ENCODE peak calls at places on chromosomes 5 and 9, in ten cellular contexts. One of them, this sample, is unnamed.

GRCh38 chr5:102834438-102834964 is 79.4 kb downstream of the PAM start:
- DNase-seq in hippocampal formation: no peak
- DNase-seq in H4: no peak
- DNase-seq in AG09319: no peak
- DNase-seq in pancreas: no peak
- DNase-seq in AG10803: no peak
- DNase-seq in Caco-2: no peak
- DNase-seq in HS-5: no peak
- DNase-seq in iPS-NIHi11: no peak
- DNase-seq in activated T-cell treated with anti-CD3 and anti-CD28 coated beads, Interleukin-2, amount 50 U/mL, for 48 hours: no peak
- DNase-seq in this sample: no peak

GRCh38 chr9:114446672-114447450 is 58.4 kb downstream of the WHRN start:
- DNase-seq in hippocampal formation: no peak
- DNase-seq in H4: no peak
- DNase-seq in AG09319: no peak
- DNase-seq in pancreas: no peak
- DNase-seq in AG10803: no peak
- DNase-seq in Caco-2: no peak
- DNase-seq in HS-5: no peak
- DNase-seq in iPS-NIHi11: no peak
- DNase-seq in activated T-cell treated with anti-CD3 and anti-CD28 coated beads, Interleukin-2, amount 50 U/mL, for 48 hours: no peak
- DNase-seq in this sample: no peak

GRCh38 chr5:63262191-63262981 is 683.8 kb downstream of the LRRC70 start:
- DNase-seq in hippocampal formation: no peak
- DNase-seq in H4: no peak
- DNase-seq in AG09319: peak; percentile 40
- DNase-seq in pancreas: no peak
- DNase-seq in AG10803: peak; percentile 67
- DNase-seq in Caco-2: no peak
- DNase-seq in HS-5: peak; percentile 37
- DNase-seq in iPS-NIHi11: no peak
- DNase-seq in activated T-cell treated with anti-CD3 and anti-CD28 coated beads, Interleukin-2, amount 50 U/mL, for 48 hours: no peak
- DNase-seq in this sample: no peak

GRCh38 chr5:142301487-142302035 is 23.3 kb downstream of the SPRY4 start:
- DNase-seq in hippocampal formation: no peak
- DNase-seq in H4: no peak
- DNase-seq in AG09319: no peak
- DNase-seq in pancreas: no peak
- DNase-seq in AG10803: no peak
- DNase-seq in Caco-2: no peak
- DNase-seq in HS-5: no peak
- DNase-seq in iPS-NIHi11: no peak
- DNase-seq in activated T-cell treated with anti-CD3 and anti-CD28 coated beads, Interleukin-2, amount 50 U/mL, for 48 hours: no peak
- DNase-seq in this sample: no peak

GRCh38 chr5:68320094-68320986 is 104.8 kb downstream of the PIK3R1 start:
- DNase-seq in hippocampal formation: no peak
- DNase-seq in H4: no peak
- DNase-seq in AG09319: no peak
- DNase-seq in pancreas: no peak
- DNase-seq in AG10803: no peak
- DNase-seq in Caco-2: peak; percentile 62
- DNase-seq in HS-5: no peak
- DNase-seq in iPS-NIHi11: no peak
- DNase-seq in activated T-cell treated with anti-CD3 and anti-CD28 coated beads, Interleukin-2, amount 50 U/mL, for 48 hours: no peak
- DNase-seq in this sample: no peak

GRCh38 chr9:130022566-130023146 is 20.3 kb downstream of the FNBP1 start:
- DNase-seq in hippocampal formation: no peak
- DNase-seq in H4: no peak
- DNase-seq in AG09319: no peak
- DNase-seq in pancreas: no peak
- DNase-seq in AG10803: no peak
- DNase-seq in Caco-2: no peak
- DNase-seq in HS-5: no peak
- DNase-seq in iPS-NIHi11: no peak
- DNase-seq in activated T-cell treated with anti-CD3 and anti-CD28 coated beads, Interleukin-2, amount 50 U/mL, for 48 hours: no peak
- DNase-seq in this sample: no peak

GRCh38 chr9:105444130-105444529 is 3.7 kb upstream of the FSD1L start:
- DNase-seq in hippocampal formation: no peak
- DNase-seq in H4: no peak
- DNase-seq in AG09319: no peak
- DNase-seq in pancreas: no peak
- DNase-seq in AG10803: peak; percentile 53
- DNase-seq in Caco-2: no peak
- DNase-seq in HS-5: peak; percentile 54
- DNase-seq in iPS-NIHi11: no peak
- DNase-seq in activated T-cell treated with anti-CD3 and anti-CD28 coated beads, Interleukin-2, amount 50 U/mL, for 48 hours: no peak
- DNase-seq in this sample: no peak

GRCh38 chr5:109121225-109121624 is 288.5 kb downstream of the PJA2 start:
- DNase-seq in hippocampal formation: no peak
- DNase-seq in H4: no peak
- DNase-seq in AG09319: no peak
- DNase-seq in pancreas: no peak
- DNase-seq in AG10803: no peak
- DNase-seq in Caco-2: no peak
- DNase-seq in HS-5: no peak
- DNase-seq in iPS-NIHi11: no peak
- DNase-seq in activated T-cell treated with anti-CD3 and anti-CD28 coated beads, Interleukin-2, amount 50 U/mL, for 48 hours: no peak
- DNase-seq in this sample: no peak

GRCh38 chr5:140116716-140117115 is 2.8 kb downstream of the PURA start:
- DNase-seq in hippocampal formation: no peak
- DNase-seq in H4: no peak
- DNase-seq in AG09319: no peak
- DNase-seq in pancreas: no peak
- DNase-seq in AG10803: no peak
- DNase-seq in Caco-2: no peak
- DNase-seq in HS-5: no peak
- DNase-seq in iPS-NIHi11: no peak
- DNase-seq in activated T-cell treated with anti-CD3 and anti-CD28 coated beads, Interleukin-2, amount 50 U/mL, for 48 hours: no peak
- DNase-seq in this sample: no peak

GRCh38 chr5:36692791-36693763 is 86.7 kb downstream of the SLC1A3 start:
- DNase-seq in hippocampal formation: peak; percentile 81
- DNase-seq in H4: peak; percentile 69
- DNase-seq in AG09319: peak; percentile 35
- DNase-seq in pancreas: peak; percentile 72
- DNase-seq in AG10803: peak; percentile 74
- DNase-seq in Caco-2: peak; percentile 49
- DNase-seq in HS-5: peak; percentile 40
- DNase-seq in iPS-NIHi11: peak; percentile 82
- DNase-seq in activated T-cell treated with anti-CD3 and anti-CD28 coated beads, Interleukin-2, amount 50 U/mL, for 48 hours: peak; percentile 74
- DNase-seq in this sample: peak; percentile 91

GRCh38 chr9:98040212-98040611 is 16.3 kb upstream of the NANS start:
- DNase-seq in hippocampal formation: no peak
- DNase-seq in H4: no peak
- DNase-seq in AG09319: no peak
- DNase-seq in pancreas: no peak
- DNase-seq in AG10803: no peak
- DNase-seq in Caco-2: no peak
- DNase-seq in HS-5: no peak
- DNase-seq in iPS-NIHi11: no peak
- DNase-seq in activated T-cell treated with anti-CD3 and anti-CD28 coated beads, Interleukin-2, amount 50 U/mL, for 48 hours: no peak
- DNase-seq in this sample: no peak

GRCh38 chr9:108142504-108143201 is 653.1 kb upstream of the KLF4 start:
- DNase-seq in hippocampal formation: peak; percentile 88
- DNase-seq in H4: no peak
- DNase-seq in AG09319: peak; percentile 81
- DNase-seq in pancreas: peak; percentile 23
- DNase-seq in AG10803: peak; percentile 98
- DNase-seq in Caco-2: no peak
- DNase-seq in HS-5: no peak
- DNase-seq in iPS-NIHi11: peak; percentile 22
- DNase-seq in activated T-cell treated with anti-CD3 and anti-CD28 coated beads, Interleukin-2, amount 50 U/mL, for 48 hours: no peak
- DNase-seq in this sample: peak; percentile 91

GRCh38 chr9:127796225-127796813 is 6.4 kb upstream of the FPGS start:
- DNase-seq in hippocampal formation: no peak
- DNase-seq in H4: peak; percentile 44
- DNase-seq in AG09319: no peak
- DNase-seq in pancreas: peak; percentile 81
- DNase-seq in AG10803: peak; percentile 54
- DNase-seq in Caco-2: no peak
- DNase-seq in HS-5: no peak
- DNase-seq in iPS-NIHi11: no peak
- DNase-seq in activated T-cell treated with anti-CD3 and anti-CD28 coated beads, Interleukin-2, amount 50 U/mL, for 48 hours: no peak
- DNase-seq in this sample: no peak

GRCh38 chr9:109046346-109046745 is 33.0 kb upstream of the CTNNAL1 start:
- DNase-seq in hippocampal formation: no peak
- DNase-seq in H4: no peak
- DNase-seq in AG09319: no peak
- DNase-seq in pancreas: no peak
- DNase-seq in AG10803: no peak
- DNase-seq in Caco-2: no peak
- DNase-seq in HS-5: no peak
- DNase-seq in iPS-NIHi11: no peak
- DNase-seq in activated T-cell treated with anti-CD3 and anti-CD28 coated beads, Interleukin-2, amount 50 U/mL, for 48 hours: no peak
- DNase-seq in this sample: no peak